ENCODE peak calls at places on chromosome 1, in seven cellular contexts. G is suprapubic skin, B is SK-N-SH, O is transverse colon, C is GM23338, F is upper lobe of left lung, V is K562. W is an unnamed sample.

GRCh38 chr1:21264913-21265312 is 25.4 kb downstream of the ECE1 start:
- DNase-seq in G (no peak), B (no peak), O (no peak), C (no peak), F (no peak), V (no peak), W (no peak)

GRCh38 chr1:221078260-221078965 is 199.2 kb downstream of the HLX start:
- DNase-seq in G (no peak), B (no peak), O (no peak), C (no peak), F (no peak), V (no peak), W (no peak)

GRCh38 chr1:157925419-157926166 is 67.9 kb upstream of the KIRREL1 start:
- DNase-seq in G (no peak), B (no peak), O (no peak), C (no peak), F (peak; percentile 53), V (peak; percentile 19), W (no peak)

GRCh38 chr1:62218603-62219002 is 24.0 kb downstream of the L1TD1 start:
- DNase-seq in G (peak; percentile 1), B (no peak), O (no peak), C (no peak), F (no peak), V (no peak), W (no peak)

GRCh38 chr1:227901906-227902640 is 45.7 kb downstream of the WNT9A start:
- DNase-seq in G (peak; percentile 70), B (peak; percentile 70), O (no peak), C (no peak), F (no peak), V (peak; percentile 66), W (no peak)

GRCh38 chr1:229557214-229557850 is 1.2 kb downstream of the ABCB10 start:
- DNase-seq in G (no peak), B (no peak), O (no peak), C (no peak), F (no peak), V (no peak), W (no peak)

GRCh38 chr1:156523801-156524480 is 23.4 kb upstream of the MEF2D start:
- DNase-seq in G (no peak), B (no peak), O (no peak), C (no peak), F (no peak), V (no peak), W (no peak)

GRCh38 chr1:190170321-190170720 is 307.3 kb downstream of the BRINP3 start:
- DNase-seq in G (no peak), B (no peak), O (no peak), C (no peak), F (no peak), V (no peak), W (no peak)

GRCh38 chr1:2855206-2856075 is 53.9 kb upstream of the TTC34 start:
- DNase-seq in G (no peak), B (no peak), O (no peak), C (no peak), F (peak; percentile 75), V (no peak), W (no peak)

GRCh38 chr1:53508991-53509663 is 49.9 kb downstream of the DMRTB1 start:
- DNase-seq in G (no peak), B (no peak), O (no peak), C (no peak), F (no peak), V (peak; percentile 67), W (no peak)

GRCh38 chr1:5896706-5897105 is 95.5 kb downstream of the NPHP4 start:
- DNase-seq in G (no peak), B (no peak), O (no peak), C (peak; percentile 44), F (no peak), V (no peak), W (no peak)

GRCh38 chr1:223074427-223074826 is 68.6 kb downstream of the TLR5 start:
- DNase-seq in G (no peak), B (no peak), O (no peak), C (peak; percentile 51), F (no peak), V (no peak), W (no peak)

GRCh38 chr1:161077426-161077825 is 7.7 kb upstream of the ARHGAP30 start:
- DNase-seq in G (no peak), B (no peak), O (no peak), C (no peak), F (peak; percentile 39), V (no peak), W (no peak)

GRCh38 chr1:10387611-10388386 is 11.1 kb upstream of the PGD start:
- DNase-seq in G (no peak), B (no peak), O (no peak), C (peak; percentile 50), F (no peak), V (no peak), W (no peak)

GRCh38 chr1:115908565-115909334 is 67.6 kb upstream of the SLC22A15 start:
- DNase-seq in G (no peak), B (no peak), O (no peak), C (no peak), F (no peak), V (no peak), W (no peak)

GRCh38 chr1:53473463-53473862 is 14.3 kb downstream of the DMRTB1 start:
- DNase-seq in G (peak; percentile 6), B (no peak), O (no peak), C (no peak), F (no peak), V (peak; percentile 27), W (no peak)

GRCh38 chr1:230976825-230977747 is 1.6 kb downstream of the TTC13 start:
- DNase-seq in G (no peak), B (no peak), O (no peak), C (no peak), F (no peak), V (no peak), W (no peak)

GRCh38 chr1:76128096-76128495 is 53.5 kb downstream of the ST6GALNAC3 start:
- DNase-seq in G (no peak), B (no peak), O (no peak), C (no peak), F (no peak), V (no peak), W (no peak)

GRCh38 chr1:62492521-62492920 is 55.7 kb downstream of the USP1 start:
- DNase-seq in G (no peak), B (no peak), O (no peak), C (no peak), F (no peak), V (no peak), W (no peak)

GRCh38 chr1:39158330-39159086 is 46.0 kb upstream of the MACF1 start:
- DNase-seq in G (no peak), B (no peak), O (peak; percentile 87), C (peak; percentile 76), F (no peak), V (peak; percentile 51), W (peak; percentile 85)

GRCh38 chr1:33456302-33456886 is 16.1 kb upstream of the ZSCAN20 start:
- DNase-seq in G (no peak), B (no peak), O (no peak), C (no peak), F (no peak), V (no peak), W (no peak)

GRCh38 chr1:40391688-40392145 is 18.2 kb downstream of the SMAP2 start:
- DNase-seq in G (no peak), B (no peak), O (peak; percentile 46), C (no peak), F (no peak), V (no peak), W (peak; percentile 50)

GRCh38 chr1:93827128-93827527 is 51.9 kb downstream of the DNTTIP2 start:
- DNase-seq in G (no peak), B (peak; percentile 73), O (no peak), C (no peak), F (no peak), V (no peak), W (no peak)

GRCh38 chr1:111370871-111371270 is 56.7 kb downstream of the OVGP1 start:
- DNase-seq in G (no peak), B (no peak), O (no peak), C (no peak), F (no peak), V (no peak), W (no peak)

GRCh38 chr1:107162745-107163144 is 21.9 kb downstream of the NTNG1 start:
- DNase-seq in G (no peak), B (no peak), O (no peak), C (no peak), F (no peak), V (no peak), W (no peak)

GRCh38 chr1:223748405-223748772 is 36.0 kb downstream of the CAPN2 start:
- DNase-seq in G (no peak), B (no peak), O (peak; percentile 28), C (no peak), F (peak; percentile 80), V (no peak), W (no peak)

GRCh38 chr1:41613646-41614592 is 129.4 kb upstream of the EDN2 start:
- DNase-seq in G (no peak), B (peak; percentile 80), O (no peak), C (no peak), F (peak; percentile 28), V (no peak), W (no peak)

GRCh38 chr1:89971600-89971999 is 23.3 kb upstream of the ZNF326 start:
- DNase-seq in G (no peak), B (no peak), O (no peak), C (no peak), F (no peak), V (no peak), W (no peak)

GRCh38 chr1:25568834-25569598 is 25.6 kb downstream of the LDLRAP1 start:
- DNase-seq in G (no peak), B (no peak), O (no peak), C (no peak), F (peak; percentile 76), V (peak; percentile 81), W (no peak)

GRCh38 chr1:59285691-59286090 is 11.2 kb upstream of the FGGY start:
- DNase-seq in G (no peak), B (no peak), O (no peak), C (no peak), F (no peak), V (no peak), W (no peak)
- TF ChIP-seq POLR2AphosphoS5 in G (no peak), B (no peak), O (no peak), C (no peak), F (no peak), V (no peak), W (no peak)

GRCh38 chr1:174204697-174205308 is 45.5 kb downstream of the RABGAP1L start:
- DNase-seq in G (no peak), B (no peak), O (no peak), C (no peak), F (no peak), V (no peak), W (no peak)
- TF ChIP-seq POLR2AphosphoS5 in G (no peak), B (no peak), O (no peak), C (no peak), F (no peak), V (peak; percentile 71), W (no peak)

GRCh38 chr1:236067854-236068454 is 3.1 kb upstream of the NID1 start:
- DNase-seq in G (no peak), B (no peak), O (no peak), C (no peak), F (no peak), V (no peak), W (no peak)
- TF ChIP-seq POLR2AphosphoS5 in G (no peak), B (no peak), O (peak; percentile 93), C (no peak), F (no peak), V (no peak), W (peak; percentile 80)

DNA sequence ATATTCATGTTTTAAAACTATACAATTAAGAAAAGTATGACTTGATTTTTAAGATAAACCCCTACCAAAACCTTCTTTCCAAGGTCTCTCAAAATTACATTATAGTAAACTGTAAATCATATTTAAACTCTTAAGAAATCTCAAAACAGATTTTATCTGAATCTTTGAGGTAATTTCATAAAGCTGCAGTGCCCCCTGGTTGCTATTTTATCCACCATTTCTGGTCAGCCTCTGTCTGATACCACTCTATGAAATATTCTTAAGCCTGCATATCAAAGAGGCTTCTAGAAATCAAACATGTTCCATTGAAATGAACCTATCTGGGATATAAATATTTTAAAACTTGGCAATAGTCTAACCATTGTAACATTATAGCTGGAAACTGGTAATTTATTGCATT is 317.3 kb downstream of the COL11A1 start:
- DNase-seq in G (no peak), B (peak; percentile 2), O (no peak), C (peak; percentile 25), F (no peak), V (no peak), W (no peak)
- TF ChIP-seq POLR2AphosphoS5 in G (no peak), B (no peak), O (no peak), C (no peak), F (no peak), V (no peak), W (no peak)